ENCODE peak calls at places on chromosomes 16 and 17, in ten cellular contexts. One of them, this sample, is unnamed.

GRCh38 chr16:4882261-4882632 is 35.0 kb downstream of the UBN1 start:
- DNase-seq in NCI-H1930: no peak
- DNase-seq in NCI-H2171: no peak
- DNase-seq in NCI-H2081: no peak
- DNase-seq in WERI-Rb-1: no peak
- DNase-seq in osteocyte: no peak
- DNase-seq in H7: no peak
- DNase-seq in dermis microvascular lymphatic vessel endothelial cell: no peak
- DNase-seq in cardiac fibroblast: peak; percentile 76
- DNase-seq in uterus: peak; percentile 38
- DNase-seq in this sample: peak; percentile 47

GRCh38 chr17:41484920-41485904 is 4.3 kb upstream of the KRT35 start:
- DNase-seq in cardiac fibroblast: no peak
- DNase-seq in H7: no peak
- DNase-seq in osteocyte: no peak
- DNase-seq in NCI-H2081: no peak
- DNase-seq in NCI-H1930: no peak
- DNase-seq in dermis microvascular lymphatic vessel endothelial cell: no peak
- DNase-seq in WERI-Rb-1: no peak
- DNase-seq in uterus: no peak
- DNase-seq in NCI-H2171: no peak
- DNase-seq in this sample: no peak

GRCh38 chr17:77734371-77735050 is 224.0 kb upstream of the TNRC6C start:
- DNase-seq in dermis microvascular lymphatic vessel endothelial cell: no peak
- DNase-seq in H7: peak; percentile 88
- DNase-seq in NCI-H2081: peak; percentile 94
- DNase-seq in NCI-H2171: peak; percentile 85
- DNase-seq in NCI-H1930: no peak
- DNase-seq in uterus: peak; percentile 95
- DNase-seq in cardiac fibroblast: peak; percentile 88
- DNase-seq in WERI-Rb-1: peak; percentile 99
- DNase-seq in osteocyte: peak; percentile 90
- DNase-seq in this sample: peak; percentile 87

GRCh38 chr16:30525844-30526136 is 576 bp downstream of the ZNF768 start:
- DNase-seq in WERI-Rb-1: no peak
- DNase-seq in uterus: no peak
- DNase-seq in NCI-H2081: no peak
- DNase-seq in H7: no peak
- DNase-seq in NCI-H2171: no peak
- DNase-seq in osteocyte: no peak
- DNase-seq in NCI-H1930: no peak
- DNase-seq in cardiac fibroblast: no peak
- DNase-seq in dermis microvascular lymphatic vessel endothelial cell: no peak
- DNase-seq in this sample: no peak

GRCh38 chr17:62791235-62792121 is 16.6 kb downstream of the MARCHF10 start:
- DNase-seq in H7: no peak
- DNase-seq in uterus: no peak
- DNase-seq in WERI-Rb-1: peak; percentile 0
- DNase-seq in osteocyte: no peak
- DNase-seq in cardiac fibroblast: peak; percentile 74
- DNase-seq in dermis microvascular lymphatic vessel endothelial cell: no peak
- DNase-seq in NCI-H2171: no peak
- DNase-seq in NCI-H1930: no peak
- DNase-seq in NCI-H2081: no peak
- DNase-seq in this sample: no peak

GRCh38 chr17:59388070-59388556 is 56.7 kb downstream of the YPEL2 start:
- DNase-seq in WERI-Rb-1: peak; percentile 89
- DNase-seq in NCI-H2171: peak; percentile 53
- DNase-seq in uterus: no peak
- DNase-seq in H7: no peak
- DNase-seq in NCI-H1930: no peak
- DNase-seq in dermis microvascular lymphatic vessel endothelial cell: no peak
- DNase-seq in NCI-H2081: no peak
- DNase-seq in cardiac fibroblast: no peak
- DNase-seq in osteocyte: no peak
- DNase-seq in this sample: peak; percentile 78

GRCh38 chr17:12644623-12645022 is 21.1 kb upstream of the MYOCD start:
- DNase-seq in H7: no peak
- DNase-seq in NCI-H1930: no peak
- DNase-seq in WERI-Rb-1: no peak
- DNase-seq in cardiac fibroblast: no peak
- DNase-seq in NCI-H2081: no peak
- DNase-seq in NCI-H2171: no peak
- DNase-seq in osteocyte: no peak
- DNase-seq in uterus: no peak
- DNase-seq in dermis microvascular lymphatic vessel endothelial cell: no peak
- DNase-seq in this sample: no peak

GRCh38 chr17:1713160-1713877 is 3.1 kb upstream of the TLCD2 start:
- DNase-seq in uterus: no peak
- DNase-seq in NCI-H2171: no peak
- DNase-seq in NCI-H1930: no peak
- DNase-seq in H7: no peak
- DNase-seq in osteocyte: no peak
- DNase-seq in NCI-H2081: no peak
- DNase-seq in dermis microvascular lymphatic vessel endothelial cell: no peak
- DNase-seq in WERI-Rb-1: no peak
- DNase-seq in cardiac fibroblast: no peak
- DNase-seq in this sample: no peak

GRCh38 chr17:50725769-50726655 is 6.6 kb downstream of the LUC7L3 start:
- DNase-seq in dermis microvascular lymphatic vessel endothelial cell: no peak
- DNase-seq in H7: no peak
- DNase-seq in uterus: no peak
- DNase-seq in NCI-H2081: no peak
- DNase-seq in NCI-H1930: no peak
- DNase-seq in NCI-H2171: no peak
- DNase-seq in WERI-Rb-1: no peak
- DNase-seq in osteocyte: no peak
- DNase-seq in cardiac fibroblast: no peak
- DNase-seq in this sample: no peak

GRCh38 chr16:8632675-8633182 is 11.2 kb downstream of the METTL22 start:
- DNase-seq in WERI-Rb-1: no peak
- DNase-seq in cardiac fibroblast: no peak
- DNase-seq in dermis microvascular lymphatic vessel endothelial cell: no peak
- DNase-seq in NCI-H2081: no peak
- DNase-seq in NCI-H1930: no peak
- DNase-seq in NCI-H2171: no peak
- DNase-seq in osteocyte: no peak
- DNase-seq in H7: no peak
- DNase-seq in uterus: no peak
- DNase-seq in this sample: no peak

GRCh38 chr16:4313563-4314531 is 2.0 kb upstream of the GLIS2 start:
- DNase-seq in H7: peak; percentile 96
- DNase-seq in osteocyte: peak; percentile 84
- DNase-seq in dermis microvascular lymphatic vessel endothelial cell: no peak
- DNase-seq in NCI-H1930: peak; percentile 81
- DNase-seq in NCI-H2081: no peak
- DNase-seq in NCI-H2171: no peak
- DNase-seq in cardiac fibroblast: peak; percentile 57
- DNase-seq in uterus: no peak
- DNase-seq in WERI-Rb-1: no peak
- DNase-seq in this sample: no peak

GRCh38 chr16:4696172-4696904 is 3.0 kb downstream of the NUDT16L1 start:
- DNase-seq in NCI-H1930: no peak
- DNase-seq in WERI-Rb-1: no peak
- DNase-seq in uterus: peak; percentile 65
- DNase-seq in H7: peak; percentile 60
- DNase-seq in NCI-H2171: no peak
- DNase-seq in dermis microvascular lymphatic vessel endothelial cell: no peak
- DNase-seq in cardiac fibroblast: peak; percentile 51
- DNase-seq in osteocyte: no peak
- DNase-seq in NCI-H2081: no peak
- DNase-seq in this sample: no peak

GRCh38 chr17:41976142-41976768 is 9.7 kb downstream of the CNP start:
- DNase-seq in WERI-Rb-1: no peak
- DNase-seq in NCI-H2171: no peak
- DNase-seq in osteocyte: no peak
- DNase-seq in H7: peak; percentile 22
- DNase-seq in NCI-H1930: no peak
- DNase-seq in uterus: no peak
- DNase-seq in cardiac fibroblast: no peak
- DNase-seq in dermis microvascular lymphatic vessel endothelial cell: no peak
- DNase-seq in NCI-H2081: no peak
- DNase-seq in this sample: no peak

GRCh38 chr17:83185023-83186002 is 105.9 kb downstream of the METRNL start:
- DNase-seq in dermis microvascular lymphatic vessel endothelial cell: no peak
- DNase-seq in cardiac fibroblast: no peak
- DNase-seq in WERI-Rb-1: peak; percentile 5
- DNase-seq in H7: no peak
- DNase-seq in osteocyte: peak; percentile 73
- DNase-seq in uterus: no peak
- DNase-seq in NCI-H2171: no peak
- DNase-seq in NCI-H1930: no peak
- DNase-seq in NCI-H2081: no peak
- DNase-seq in this sample: no peak